ENCODE peak calls at places on chromosomes 11 and 22, in six cellular contexts. R, Q, O, T, Z and K are unnamed samples.

GRCh38 chr11:8776209-8776608 is 93.6 kb downstream of the RPL27A start:
- DNase-seq in Z (no peak), Q (no peak), R (no peak), O (no peak), T (no peak), K (peak)

GRCh38 chr11:134625631-134626030 is 213.6 kb upstream of the B3GAT1 start:
- DNase-seq in R (no peak), Q (no peak), T (no peak), O (no peak), Z (no peak), K (no peak)

GRCh38 chr11:22477312-22477711 is 139.1 kb downstream of the SLC17A6 start:
- DNase-seq in R (no peak), Q (no peak), Z (no peak), O (no peak), T (no peak), K (no peak)

GRCh38 chr22:44825310-44826150 is 73.2 kb downstream of the ARHGAP8 start:
- DNase-seq in O (no peak), T (no peak), Z (no peak), R (no peak), Q (no peak), K (no peak)

GRCh38 chr11:96187779-96188624 is 155.0 kb downstream of the MAML2 start:
- DNase-seq in Z (no peak), T (peak), Q (no peak), O (peak), R (no peak), K (peak)

GRCh38 chr11:118061401-118062125 is 15.3 kb upstream of the TMPRSS4 start:
- DNase-seq in Z (no peak), T (no peak), Q (no peak), R (no peak), O (no peak), K (no peak)

GRCh38 chr11:119056397-119056999 is 507 bp downstream of the HYOU1 start:
- DNase-seq in Z (no peak), T (no peak), O (no peak), R (no peak), Q (peak), K (peak)

GRCh38 chr22:29253561-29254282 is 14.1 kb downstream of the RHBDD3 start:
- DNase-seq in Q (no peak), Z (no peak), T (no peak), O (no peak), R (no peak), K (no peak)

GRCh38 chr11:99548264-99548663 is 527.5 kb downstream of the CNTN5 start:
- DNase-seq in T (no peak), Z (no peak), Q (no peak), O (no peak), R (no peak), K (no peak)

GRCh38 chr22:27585141-27585540 is 216.4 kb downstream of the MN1 start:
- DNase-seq in Z (no peak), O (no peak), R (no peak), Q (no peak), T (no peak), K (no peak)

GRCh38 chr11:27084407-27084985 is 43.9 kb downstream of the BBOX1 start:
- DNase-seq in O (no peak), Z (no peak), R (no peak), Q (no peak), T (peak), K (no peak)

GRCh38 chr22:46107089-46107664 is 43.1 kb upstream of the PPARA start:
- DNase-seq in R (no peak), O (no peak), T (no peak), Z (peak), Q (peak), K (no peak)

GRCh38 chr11:131980878-131981668 is 610.7 kb downstream of the NTM start:
- DNase-seq in Q (no peak), R (no peak), T (no peak), O (no peak), Z (no peak), K (no peak)

GRCh38 chr11:6566704-6567370 is 36.6 kb downstream of the RRP8 start:
- DNase-seq in R (no peak), T (no peak), Q (no peak), O (no peak), Z (no peak), K (no peak)

GRCh38 chr11:71240865-71241691 is 11.3 kb downstream of the SHANK2 start:
- DNase-seq in T (peak), Q (no peak), Z (no peak), R (peak), O (peak), K (peak)

GRCh38 chr22:26367402-26368245 is 61.4 kb upstream of the ASPHD2 start:
- DNase-seq in R (peak), T (no peak), Q (peak), Z (no peak), O (no peak), K (peak)

GRCh38 chr11:102911758-102912481 is 37.1 kb upstream of the MMP12 start:
- DNase-seq in Q (no peak), T (no peak), R (no peak), Z (no peak), O (no peak), K (no peak)